ENCODE peak calls at places on chromosomes 4 and X, in four cellular contexts. W, J, K and P are unnamed samples.

GRCh38 chrX:83535417-83536244 is 27.5 kb downstream of the POU3F4 start:
- DNase-seq in W (no peak), K (no peak), J (no peak), P (no peak)

GRCh38 chrX:37349131-37350033 is at the start of gene PRRG1:
- DNase-seq in W (peak), K (peak), J (peak), P (peak)

GRCh38 chr4:184825394-184826314 is at the start of gene ACSL1:
- DNase-seq in W (peak), J (peak), K (no peak), P (peak)

GRCh38 chr4:1112821-1113182 is 562 bp downstream of the RNF212 start:
- DNase-seq in J (no peak), K (no peak), W (no peak), P (no peak)

GRCh38 chrX:50691820-50692219 is 122.2 kb downstream of the SHROOM4 start:
- DNase-seq in J (peak), K (no peak), W (peak), P (peak)

GRCh38 chrX:50579955-50580354 is 109.3 kb upstream of the DGKK start:
- DNase-seq in W (peak), J (peak), K (no peak), P (peak)

GRCh38 chr4:161936625-161937133 is 227.1 kb downstream of the FSTL5 start:
- DNase-seq in K (no peak), J (peak), W (no peak), P (peak)

GRCh38 chrX:106894978-106895452 is 8.1 kb downstream of the RIPPLY1 start:
- DNase-seq in K (no peak), W (no peak), J (peak), P (peak)

GRCh38 chr4:147821555-147821954 is 89.7 kb downstream of the ARHGAP10 start:
- DNase-seq in J (no peak), W (no peak), K (no peak), P (no peak)

GRCh38 chrX:115054876-115055275 is 37.5 kb upstream of the IL13RA2 start:
- DNase-seq in K (no peak), J (no peak), W (no peak), P (no peak)

GRCh38 chr4:125243835-125244397 is 70.8 kb upstream of the FAT4 start:
- DNase-seq in W (no peak), J (peak), K (no peak), P (peak)

GRCh38 chrX:70386240-70386639 is 36.9 kb upstream of the GDPD2 start:
- DNase-seq in J (no peak), W (no peak), K (no peak), P (peak)

GRCh38 chr4:82630079-82630478 is 68.3 kb upstream of the TMEM150C start:
- DNase-seq in J (no peak), W (no peak), K (no peak), P (no peak)

GRCh38 chr4:155179216-155179615 is 29.2 kb upstream of the NPY2R start:
- DNase-seq in K (no peak), W (no peak), J (no peak), P (no peak)

GRCh38 chr4:41701961-41702360 is 46.6 kb downstream of the PHOX2B start:
- DNase-seq in J (no peak), K (no peak), W (no peak), P (no peak)

GRCh38 chr4:103429283-103429682 is 231.1 kb upstream of the CENPE start:
- DNase-seq in J (peak), K (peak), W (peak), P (no peak)

GRCh38 chr4:78581626-78582025 is 30.1 kb downstream of the ANXA3 start:
- DNase-seq in W (no peak), K (no peak), J (no peak), P (no peak)

GRCh38 chr4:151015458-151016344 is 617 bp upstream of the LRBA start:
- DNase-seq in J (peak), W (peak), K (peak), P (peak)

GRCh38 chrX:115018944-115019343 is 1.5 kb upstream of the IL13RA2 start:
- DNase-seq in K (no peak), J (no peak), W (no peak), P (no peak)

GRCh38 chrX:41108684-41109205 is 23.5 kb downstream of the USP9X start:
- DNase-seq in W (peak), J (peak), K (no peak), P (no peak)

GRCh38 chr4:83558693-83559092 is 22.8 kb downstream of the GPAT3 start:
- DNase-seq in K (no peak), J (no peak), W (no peak), P (peak)

GRCh38 chrX:25206761-25207160 is 191.0 kb upstream of the ARX start:
- DNase-seq in J (peak), W (no peak), K (no peak), P (peak)

GRCh38 chr4:141643557-141643956 is 7.2 kb downstream of the IL15 start:
- DNase-seq in K (no peak), J (no peak), W (no peak), P (peak)

GRCh38 chrX:109440475-109440874 is 41.4 kb downstream of the GUCY2F start:
- DNase-seq in W (no peak), K (no peak), J (no peak), P (no peak)

GRCh38 chr4:42487230-42487629 is 89.9 kb downstream of the SHISA3 start:
- DNase-seq in W (no peak), J (no peak), K (no peak), P (no peak)

GRCh38 chr4:3292571-3293409 is at the start of gene RGS12:
- DNase-seq in W (peak), K (peak), J (peak), P (peak)
- H3K18ac ChIP-seq in W (peak), K (peak), J (peak), P (peak)

GRCh38 chr4:158833602-158834001 is 64.8 kb downstream of the FNIP2 start:
- DNase-seq in W (no peak), J (no peak), K (no peak), P (no peak)
- H4K5ac ChIP-seq in W (no peak), J (no peak), K (no peak), P (no peak)

GRCh38 chr4:38663801-38664703 is at the start of gene KLF3:
- DNase-seq in J (peak), W (peak), K (no peak), P (peak)
- H3K18ac ChIP-seq in J (peak), W (peak), K (peak), P (peak)

DNA sequence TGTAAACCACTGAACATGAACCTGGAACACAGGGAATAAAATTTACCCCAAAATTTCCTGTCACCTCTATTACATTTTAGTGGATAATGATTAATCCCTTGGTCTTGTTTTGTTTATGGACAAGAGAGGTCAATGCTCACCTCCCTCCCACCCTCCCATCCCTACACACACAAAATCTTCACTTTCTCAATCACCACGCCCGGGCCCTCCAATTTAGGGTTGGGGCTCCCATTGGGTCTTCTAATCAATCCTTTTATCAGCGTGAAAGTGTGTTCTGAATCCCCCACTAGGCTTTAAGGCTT is 23.1 kb downstream of the ABCG2 start:
- DNase-seq in K (no peak), J (no peak), W (no peak), P (no peak)
- H4K5ac ChIP-seq in K (no peak), J (no peak), W (no peak), P (no peak)

GRCh38 chr4:7570156-7570778 is 135.5 kb upstream of the PSAPL1 start:
- DNase-seq in W (no peak), K (no peak), J (no peak), P (no peak)
- H3K18ac ChIP-seq in W (no peak), K (no peak), J (no peak), P (no peak)

DNA sequence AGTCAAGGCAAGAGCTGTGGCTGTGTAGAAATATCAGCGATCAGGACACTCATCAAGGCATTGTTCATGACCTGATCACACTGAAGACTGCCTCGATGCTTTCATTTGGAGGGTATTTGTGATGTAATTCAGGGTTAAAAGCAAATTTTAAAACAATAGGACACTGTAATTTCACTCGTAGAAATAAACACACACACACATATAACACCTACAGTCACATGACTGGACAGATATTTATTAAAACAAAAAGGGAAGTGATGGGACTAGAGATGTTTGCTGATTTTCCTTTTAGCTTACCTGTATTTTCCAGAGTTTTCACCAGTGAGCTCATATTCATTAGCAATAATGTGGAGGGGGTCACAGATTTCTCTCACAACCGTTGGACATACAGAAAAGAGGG is 51.1 kb upstream of the KDR start:
- DNase-seq in W (no peak), J (no peak), K (no peak), P (no peak)
- H4K5ac ChIP-seq in W (no peak), J (peak), K (no peak), P (peak)

GRCh38 chrX:148784859-148785655 is 284.6 kb downstream of the AFF2 start:
- DNase-seq in K (no peak), J (no peak), W (no peak), P (no peak)

GRCh38 chrX:148784137-148784536 is 283.7 kb downstream of the AFF2 start:
- DNase-seq in J (no peak), W (no peak), K (no peak), P (no peak)
- H3K18ac ChIP-seq in J (no peak), W (no peak), K (no peak), P (no peak)

GRCh38 chr4:23853986-23854385 is 35.9 kb downstream of the PPARGC1A start:
- DNase-seq in K (no peak), W (no peak), J (no peak), P (no peak)

GRCh38 chr4:23855912-23856605 is 33.8 kb downstream of the PPARGC1A start:
- DNase-seq in K (no peak), J (no peak), W (no peak), P (peak)

GRCh38 chr4:23856630-23857029 is 33.2 kb downstream of the PPARGC1A start:
- DNase-seq in W (no peak), J (no peak), K (no peak), P (no peak)

GRCh38 chr4:23847158-23847557 is 42.7 kb downstream of the PPARGC1A start:
- DNase-seq in K (no peak), J (no peak), W (no peak), P (no peak)

DNA sequence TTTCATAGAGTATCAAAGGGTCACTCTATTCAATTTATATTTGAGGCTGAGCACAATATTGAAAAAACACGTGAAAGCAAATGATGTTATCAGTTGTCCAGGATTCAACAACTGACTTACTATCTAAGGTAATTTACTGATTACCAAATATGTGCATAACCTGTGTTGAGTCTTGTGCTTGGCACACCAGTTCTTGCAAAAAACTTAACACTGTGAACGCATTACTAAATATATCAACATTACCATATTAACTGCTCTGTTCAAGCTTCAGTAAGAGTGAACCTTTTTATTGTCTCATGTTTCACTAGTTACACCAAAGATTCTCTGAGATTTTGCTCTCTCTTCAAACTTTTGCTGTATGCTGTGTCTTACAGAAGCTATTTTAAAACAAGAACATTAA is 38.4 kb downstream of the PPARGC1A start:
- DNase-seq in K (no peak), J (no peak), W (no peak), P (no peak)
- H4K5ac ChIP-seq in K (no peak), J (no peak), W (no peak), P (no peak)

DNA sequence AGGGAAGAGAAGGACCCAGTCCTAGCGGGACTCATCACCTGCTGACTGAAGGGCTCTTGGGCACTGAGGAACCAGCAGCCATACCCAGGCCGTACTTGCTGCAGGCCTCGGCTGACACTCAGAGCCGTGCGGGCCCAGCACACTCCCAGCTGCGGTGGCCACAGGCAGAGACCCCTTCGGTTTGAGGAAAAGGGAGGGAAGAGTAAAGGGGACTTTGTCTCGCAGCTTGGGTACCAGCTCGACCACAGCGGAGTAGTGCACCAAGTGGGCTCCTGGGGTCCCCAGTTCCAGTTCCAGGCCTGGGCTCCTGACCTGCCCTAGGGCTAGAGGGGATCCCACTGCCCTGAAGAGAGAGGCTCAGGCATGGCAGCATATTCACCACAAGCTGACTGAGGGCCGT is 17.9 kb upstream of the OPN1LW start:
- DNase-seq in K (no peak), J (no peak), W (no peak), P (no peak)
- H3K18ac ChIP-seq in K (no peak), J (no peak), W (no peak), P (no peak)

GRCh38 chr4:87286970-87287369 is 35.7 kb downstream of the HSD17B13 start:
- DNase-seq in W (no peak), K (no peak), J (no peak), P (no peak)
- H4K5ac ChIP-seq in W (no peak), K (no peak), J (no peak), P (no peak)